ENCODE peak calls at places on chromosomes 2 and 18, in eight cellular contexts. B, E, V, L, D, X, N and O are unnamed samples. For H3K36me3, the result is how much of the 10 kb centered on the place peaks cover.

GRCh38 chr2:78676921-78677696 is 348.4 kb upstream of the REG3G start:
- DNase-seq in B (no peak), E (no peak), V (no peak), L (no peak), D (no peak), X (no peak), N (no peak), O (peak)

GRCh38 chr2:69291004-69291650 is 95.9 kb downstream of the GFPT1 start:
- DNase-seq in B (peak), E (no peak), V (peak), L (no peak), D (peak), X (no peak), N (no peak), O (no peak)

GRCh38 chr2:150327546-150328495 is 159.6 kb downstream of the RND3 start:
- DNase-seq in B (no peak), E (no peak), V (no peak), L (no peak), D (no peak), X (no peak), N (peak), O (no peak)

GRCh38 chr2:84314901-84315330 is 144.2 kb downstream of the SUCLG1 start:
- DNase-seq in B (peak), E (peak), V (peak), L (peak), D (peak), X (no peak), N (peak), O (peak)

GRCh38 chr2:10267036-10267435 is 35.7 kb upstream of the HPCAL1 start:
- DNase-seq in B (no peak), E (no peak), V (no peak), L (no peak), D (peak), X (no peak), N (no peak), O (no peak)

GRCh38 chr2:53450885-53451284 is 316.7 kb upstream of the CHAC2 start:
- DNase-seq in B (no peak), E (no peak), V (no peak), L (no peak), D (no peak), X (no peak), N (no peak), O (no peak)

GRCh38 chr2:85761512-85761944 is 7.7 kb downstream of the ATOH8 start:
- DNase-seq in B (no peak), E (no peak), V (no peak), L (no peak), D (no peak), X (no peak), N (no peak), O (no peak)

GRCh38 chr2:206915136-206915535 is 24.2 kb upstream of the CPO start:
- DNase-seq in B (peak), E (no peak), V (no peak), L (no peak), D (peak), X (no peak), N (no peak), O (no peak)

GRCh38 chr2:98458667-98459380 is 14.2 kb downstream of the INPP4A start:
- DNase-seq in B (no peak), E (no peak), V (no peak), L (no peak), D (no peak), X (no peak), N (no peak), O (no peak)

GRCh38 chr2:48423376-48423775 is 106.6 kb upstream of the STON1 start:
- DNase-seq in B (peak), E (no peak), V (no peak), L (no peak), D (no peak), X (no peak), N (no peak), O (no peak)

GRCh38 chr2:74815955-74816354 is 18.0 kb upstream of the HK2 start:
- DNase-seq in B (no peak), E (no peak), V (no peak), L (no peak), D (no peak), X (no peak), N (no peak), O (peak)

GRCh38 chr2:121211251-121211650 is 73.8 kb downstream of the TFCP2L1 start:
- DNase-seq in B (no peak), E (peak), V (no peak), L (no peak), D (no peak), X (no peak), N (no peak), O (no peak)

GRCh38 chr2:58886009-58886408 is 644.9 kb upstream of the FANCL start:
- DNase-seq in B (no peak), E (no peak), V (no peak), L (no peak), D (no peak), X (no peak), N (no peak), O (no peak)

GRCh38 chr2:79876430-79876829 is 363.6 kb downstream of the CTNNA2 start:
- DNase-seq in B (peak), E (no peak), V (no peak), L (no peak), D (no peak), X (no peak), N (no peak), O (peak)

GRCh38 chr2:181680055-181680936 is at the start of gene NEUROD1:
- DNase-seq in B (no peak), E (no peak), V (no peak), L (no peak), D (no peak), X (no peak), N (no peak), O (no peak)

GRCh38 chr2:53442783-53443182 is 324.8 kb upstream of the CHAC2 start:
- DNase-seq in B (no peak), E (peak), V (no peak), L (no peak), D (no peak), X (no peak), N (no peak), O (no peak)

GRCh38 chr2:71846072-71846471 is 301.6 kb downstream of the CYP26B1 start:
- DNase-seq in B (no peak), E (no peak), V (no peak), L (no peak), D (no peak), X (peak), N (no peak), O (no peak)

GRCh38 chr2:86301010-86301409 is 36.4 kb downstream of the REEP1 start:
- DNase-seq in B (no peak), E (no peak), V (no peak), L (no peak), D (peak), X (peak), N (no peak), O (peak)

GRCh38 chr2:64401501-64401880 is 52.5 kb upstream of the LGALSL start:
- DNase-seq in B (no peak), E (no peak), V (no peak), L (no peak), D (no peak), X (no peak), N (no peak), O (no peak)

GRCh38 chr2:223944166-223944703 is 900 bp downstream of the WDFY1 start:
- DNase-seq in B (no peak), E (peak), V (peak), L (peak), D (peak), X (no peak), N (peak), O (peak)

GRCh38 chr2:191983591-191983990 is 136.7 kb upstream of the CAVIN2 start:
- DNase-seq in B (no peak), E (no peak), V (no peak), L (no peak), D (no peak), X (no peak), N (no peak), O (no peak)

GRCh38 chr2:224546926-224547325 is 38.2 kb downstream of the CUL3 start:
- DNase-seq in B (no peak), E (no peak), V (no peak), L (no peak), D (no peak), X (no peak), N (no peak), O (no peak)

GRCh38 chr2:42202299-42203008 is 33.3 kb downstream of the EML4 start:
- DNase-seq in B (peak), E (no peak), V (no peak), L (no peak), D (no peak), X (no peak), N (no peak), O (no peak)

GRCh38 chr2:179817181-179817841 is 44.1 kb downstream of the ZNF385B start:
- DNase-seq in B (no peak), E (no peak), V (no peak), L (no peak), D (no peak), X (no peak), N (no peak), O (no peak)

GRCh38 chr2:222919841-222920609 is 59.2 kb downstream of the ACSL3 start:
- DNase-seq in B (peak), E (no peak), V (no peak), L (no peak), D (no peak), X (no peak), N (no peak), O (no peak)

GRCh38 chr2:105378276-105378840 is 20.5 kb downstream of the FHL2 start:
- DNase-seq in B (no peak), E (no peak), V (no peak), L (peak), D (no peak), X (no peak), N (no peak), O (no peak)

GRCh38 chr18:76490701-76491171 is 4.3 kb downstream of the ZNF516 start:
- DNase-seq in B (peak), E (peak), V (peak), L (peak), D (peak), X (no peak), N (peak), O (peak)

GRCh38 chr2:196801578-196801977 is 2.1 kb upstream of the GTF3C3 start:
- DNase-seq in B (peak), E (no peak), V (no peak), L (no peak), D (no peak), X (no peak), N (no peak), O (no peak)

GRCh38 chr18:45745817-45746461 is 22.0 kb downstream of the SLC14A1 start:
- DNase-seq in B (no peak), E (no peak), V (no peak), L (no peak), D (no peak), X (no peak), N (peak), O (no peak)

GRCh38 chr2:151290467-151290866 is 999 bp upstream of the NMI start:
- DNase-seq in B (no peak), E (no peak), V (no peak), L (no peak), D (no peak), X (no peak), N (no peak), O (no peak)

GRCh38 chr18:75204262-75204977 is 4.5 kb downstream of the PTGR3 start:
- DNase-seq in B (peak), E (no peak), V (no peak), L (peak), D (no peak), X (no peak), N (no peak), O (peak)

GRCh38 chr2:216791303-216791702 is 68.6 kb downstream of the TNP1 start:
- DNase-seq in B (no peak), E (no peak), V (no peak), L (no peak), D (no peak), X (no peak), N (no peak), O (no peak)

GRCh38 chr2:134670955-134671354 is 47.8 kb downstream of the TMEM163 start:
- DNase-seq in B (no peak), E (no peak), V (no peak), L (no peak), D (no peak), X (no peak), N (no peak), O (peak)

GRCh38 chr2:18209934-18210639 is 331.6 kb downstream of the KCNS3 start:
- DNase-seq in B (peak), E (no peak), V (no peak), L (no peak), D (no peak), X (no peak), N (no peak), O (no peak)

GRCh38 chr2:85710687-85711577 is 16.8 kb downstream of the GNLY start:
- DNase-seq in B (no peak), E (no peak), V (peak), L (peak), D (peak), X (peak), N (no peak), O (peak)

GRCh38 chr2:36951574-36951973 is 14.8 kb downstream of the STRN start:
- DNase-seq in B (peak), E (no peak), V (no peak), L (no peak), D (no peak), X (no peak), N (no peak), O (no peak)

GRCh38 chr18:33184178-33184577 is 256.3 kb downstream of the CCDC178 start:
- DNase-seq in B (no peak), E (no peak), V (no peak), L (no peak), D (no peak), X (no peak), N (no peak), O (no peak)

GRCh38 chr18:53219853-53220252 is 879.9 kb downstream of the DCC start:
- DNase-seq in B (no peak), E (no peak), V (no peak), L (no peak), D (no peak), X (no peak), N (no peak), O (no peak)

DNA sequence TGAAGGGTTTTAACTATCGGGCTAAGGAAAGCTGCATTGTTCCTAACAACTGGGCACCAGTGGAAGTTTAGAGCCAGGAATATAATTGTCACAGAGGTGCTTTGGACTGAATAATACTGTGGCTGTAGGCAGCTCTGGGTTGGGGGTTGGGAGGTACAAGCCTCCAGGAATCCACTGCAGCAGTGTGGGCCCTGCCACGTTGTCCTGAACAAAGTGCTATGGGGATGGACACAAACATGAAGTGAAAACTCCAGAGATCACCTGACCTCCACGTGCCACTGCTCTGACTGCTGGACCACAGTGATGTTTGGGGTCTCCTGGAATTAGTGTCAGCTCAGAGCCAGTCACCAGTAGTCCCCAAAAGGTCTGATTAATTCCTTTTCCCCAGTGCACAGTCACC is 110.9 kb downstream of the BCL2 start:
- DNase-seq in B (no peak), E (no peak), V (no peak), L (no peak), D (no peak), X (no peak), N (no peak), O (no peak)
- H3K36me3 ChIP-seq in B (under half), E (under half), V (under half), L (under half), D (under half), X (under half), N (under half), O (under half)

GRCh38 chr2:230016844-230017243 is 51.9 kb downstream of the SLC16A14 start:
- DNase-seq in B (no peak), E (no peak), V (no peak), L (no peak), D (no peak), X (no peak), N (no peak), O (no peak)
- TF ChIP-seq CTCF in B (no peak), E (no peak), V (no peak), L (no peak), D (no peak), X (no peak), N (no peak), O (no peak)

DNA sequence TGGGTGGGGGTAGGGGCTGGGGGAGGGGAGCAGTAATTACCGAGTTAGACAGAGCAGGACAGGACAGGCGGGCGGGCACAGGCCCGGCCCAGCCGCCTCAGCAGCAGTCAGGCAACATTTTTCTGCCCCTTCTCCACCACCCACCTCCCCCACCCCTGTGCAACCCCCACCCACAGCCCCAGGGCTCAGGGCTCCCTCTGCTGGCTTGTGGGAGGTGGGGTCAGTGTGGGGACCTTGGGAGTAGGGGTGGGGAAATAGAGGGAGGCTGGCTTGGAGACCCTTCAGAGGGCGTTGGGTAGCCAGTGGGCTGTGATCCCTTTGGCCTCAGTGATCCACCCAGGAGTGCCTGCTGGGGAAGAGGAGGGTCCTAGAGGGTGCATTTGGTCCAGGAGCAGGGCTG is 6.4 kb downstream of the WNT6 start:
- DNase-seq in B (no peak), E (no peak), V (no peak), L (no peak), D (no peak), X (no peak), N (no peak), O (no peak)
- TF ChIP-seq POLR2A in B (no peak), E (no peak), V (no peak), L (no peak), D (no peak), X (no peak), N (no peak), O (no peak)

DNA sequence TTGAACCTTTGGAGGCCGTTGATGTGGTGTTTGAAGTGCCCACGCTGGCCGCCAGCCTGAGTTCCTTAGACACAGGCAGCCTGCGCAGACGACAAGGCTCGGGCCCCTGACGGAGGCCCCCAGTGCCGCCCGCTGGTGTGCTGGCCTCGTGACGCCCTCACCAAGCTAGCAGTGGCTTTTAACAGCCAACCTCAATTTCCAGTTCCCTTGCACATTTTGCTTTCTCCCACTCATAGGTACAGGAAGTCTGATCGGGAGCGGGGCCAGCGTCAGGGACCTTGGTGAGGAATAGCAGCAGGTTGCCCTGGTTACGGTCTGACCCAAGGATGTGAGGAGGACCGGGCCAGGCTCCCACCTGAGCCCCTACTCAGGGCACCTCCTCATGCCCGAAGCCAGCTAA is 207.6 kb upstream of the RAB12 start:
- DNase-seq in B (no peak), E (no peak), V (no peak), L (no peak), D (no peak), X (no peak), N (no peak), O (no peak)
- H3K36me3 ChIP-seq in B (under half), E (under half), V (under half), L (half or more), D (under half), X (under half), N (under half), O (under half)

DNA sequence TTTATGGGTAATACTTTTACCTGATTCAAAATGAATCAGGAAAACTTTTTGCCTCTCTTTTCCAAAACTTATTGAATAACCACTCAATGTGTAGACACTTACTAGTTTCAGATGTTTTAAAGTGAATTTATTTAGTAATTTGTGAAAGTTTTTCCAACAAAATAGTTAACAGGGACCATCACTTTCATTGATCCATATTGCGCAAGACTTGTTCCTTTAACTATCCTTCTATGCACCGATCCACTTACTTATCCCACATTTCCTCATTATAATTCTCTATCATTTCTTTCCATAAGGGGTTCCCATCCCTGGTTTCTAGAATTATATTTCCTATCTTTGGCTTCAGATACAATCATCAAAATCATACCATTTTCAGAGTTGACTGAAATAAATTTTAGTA is 48.3 kb downstream of the CDH19 start:
- DNase-seq in B (no peak), E (no peak), V (no peak), L (no peak), D (no peak), X (no peak), N (no peak), O (no peak)
- TF ChIP-seq CTCF in B (no peak), E (no peak), V (no peak), L (no peak), D (no peak), X (no peak), N (no peak), O (no peak)

GRCh38 chr18:48931680-48932461 is 18.9 kb downstream of the SMAD7 start:
- DNase-seq in B (no peak), E (no peak), V (no peak), L (no peak), D (no peak), X (no peak), N (no peak), O (no peak)

GRCh38 chr18:48928787-48929186 is 22.0 kb downstream of the SMAD7 start:
- DNase-seq in B (peak), E (no peak), V (peak), L (peak), D (no peak), X (no peak), N (peak), O (peak)

GRCh38 chr18:48930926-48931325 is 19.8 kb downstream of the SMAD7 start:
- DNase-seq in B (no peak), E (no peak), V (no peak), L (no peak), D (no peak), X (no peak), N (no peak), O (no peak)

GRCh38 chr18:48929212-48929612 is 21.6 kb downstream of the SMAD7 start:
- DNase-seq in B (peak), E (no peak), V (no peak), L (no peak), D (no peak), X (no peak), N (no peak), O (no peak)

DNA sequence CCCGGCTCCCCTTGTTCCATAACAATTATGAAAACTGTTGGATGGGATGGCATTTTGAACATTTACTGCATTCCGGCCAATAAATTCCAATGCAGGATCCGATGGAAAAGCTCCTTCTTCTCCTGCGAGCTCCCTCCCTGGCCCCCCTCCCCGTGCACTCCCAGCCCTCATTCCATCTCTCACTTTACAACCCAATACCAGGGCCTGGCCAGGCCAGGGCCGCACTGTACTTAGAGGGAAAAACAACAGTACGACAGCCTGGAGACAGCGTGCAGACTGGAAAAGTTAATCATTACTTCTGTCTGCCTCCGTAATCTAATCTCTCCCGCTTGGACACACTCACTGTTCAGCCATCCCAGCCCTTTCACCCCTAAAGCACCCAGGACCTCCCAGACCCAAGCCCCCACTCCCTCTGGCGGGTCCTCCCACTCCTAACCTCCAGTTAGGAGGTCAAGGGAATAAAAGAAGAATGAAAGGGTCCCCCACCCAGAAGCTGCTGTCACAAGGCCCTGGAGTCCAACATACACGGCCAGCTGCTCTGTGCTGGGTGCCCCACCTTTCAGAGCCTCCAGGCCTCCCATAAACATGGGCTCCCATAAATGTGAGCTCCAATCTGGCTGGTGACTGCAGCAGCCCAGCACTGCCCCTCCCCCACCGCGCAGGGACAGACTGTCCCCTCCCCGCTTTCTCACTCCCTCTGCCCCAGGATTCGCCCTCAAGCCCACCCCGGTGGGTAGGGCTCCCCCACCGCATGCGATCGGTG is 20.6 kb downstream of the SMAD7 start:
- DNase-seq in B (peak), E (no peak), V (peak), L (no peak), D (no peak), X (no peak), N (no peak), O (peak)
- TF ChIP-seq POLR2A in B (peak), E (no peak), V (no peak), L (no peak), D (no peak), X (no peak), N (no peak), O (no peak)